ENCODE peak calls at places on chromosomes 11 and 22, in ten cellular contexts. One of them, this sample, is unnamed.

GRCh38 chr11:68632802-68633201 is 51.5 kb upstream of the GAL start:
- DNase-seq in RWPE1: peak
- DNase-seq in heart left ventricle: no peak
- DNase-seq in brain microvascular endothelial cell: peak
- DNase-seq in foreskin keratinocyte: peak
- DNase-seq in astrocyte of the spinal cord: peak
- DNase-seq in dorsolateral prefrontal cortex: no peak
- DNase-seq in neural progenitor cell: peak
- DNase-seq in endothelial cell of umbilical vein: peak
- DNase-seq in uterus: no peak
- DNase-seq in this sample: no peak

GRCh38 chr11:112784323-112785073 is 176.7 kb upstream of the NCAM1 start:
- DNase-seq in foreskin keratinocyte: no peak
- DNase-seq in uterus: peak
- DNase-seq in RWPE1: no peak
- DNase-seq in dorsolateral prefrontal cortex: peak
- DNase-seq in astrocyte of the spinal cord: peak
- DNase-seq in brain microvascular endothelial cell: peak
- DNase-seq in endothelial cell of umbilical vein: no peak
- DNase-seq in neural progenitor cell: peak
- DNase-seq in heart left ventricle: peak
- DNase-seq in this sample: no peak

GRCh38 chr22:43110927-43111623 is 525 bp downstream of the BIK start:
- DNase-seq in endothelial cell of umbilical vein: no peak
- DNase-seq in neural progenitor cell: peak
- DNase-seq in heart left ventricle: no peak
- DNase-seq in brain microvascular endothelial cell: no peak
- DNase-seq in foreskin keratinocyte: peak
- DNase-seq in dorsolateral prefrontal cortex: no peak
- DNase-seq in RWPE1: no peak
- DNase-seq in uterus: no peak
- DNase-seq in astrocyte of the spinal cord: no peak
- DNase-seq in this sample: no peak

GRCh38 chr22:40560551-40560950 is 76.0 kb downstream of the MRTFA start:
- DNase-seq in heart left ventricle: no peak
- DNase-seq in uterus: no peak
- DNase-seq in astrocyte of the spinal cord: peak
- DNase-seq in brain microvascular endothelial cell: peak
- DNase-seq in foreskin keratinocyte: peak
- DNase-seq in RWPE1: no peak
- DNase-seq in dorsolateral prefrontal cortex: peak
- DNase-seq in neural progenitor cell: no peak
- DNase-seq in endothelial cell of umbilical vein: peak
- DNase-seq in this sample: no peak

GRCh38 chr11:129416080-129416820 is 40.6 kb downstream of the BARX2 start:
- DNase-seq in brain microvascular endothelial cell: no peak
- DNase-seq in uterus: no peak
- DNase-seq in foreskin keratinocyte: no peak
- DNase-seq in endothelial cell of umbilical vein: no peak
- DNase-seq in neural progenitor cell: no peak
- DNase-seq in astrocyte of the spinal cord: no peak
- DNase-seq in heart left ventricle: no peak
- DNase-seq in dorsolateral prefrontal cortex: no peak
- DNase-seq in RWPE1: no peak
- DNase-seq in this sample: no peak

GRCh38 chr22:49658902-49659280 is 168.8 kb downstream of the BRD1 start:
- DNase-seq in uterus: no peak
- DNase-seq in neural progenitor cell: no peak
- DNase-seq in astrocyte of the spinal cord: no peak
- DNase-seq in brain microvascular endothelial cell: no peak
- DNase-seq in foreskin keratinocyte: no peak
- DNase-seq in heart left ventricle: no peak
- DNase-seq in RWPE1: no peak
- DNase-seq in endothelial cell of umbilical vein: no peak
- DNase-seq in dorsolateral prefrontal cortex: no peak
- DNase-seq in this sample: peak

GRCh38 chr22:44615602-44616180 is 86.3 kb upstream of the PRR5 start:
- DNase-seq in endothelial cell of umbilical vein: no peak
- DNase-seq in foreskin keratinocyte: no peak
- DNase-seq in neural progenitor cell: no peak
- DNase-seq in astrocyte of the spinal cord: no peak
- DNase-seq in dorsolateral prefrontal cortex: no peak
- DNase-seq in brain microvascular endothelial cell: no peak
- DNase-seq in uterus: no peak
- DNase-seq in RWPE1: no peak
- DNase-seq in heart left ventricle: no peak
- DNase-seq in this sample: no peak

GRCh38 chr11:94849836-94850235 is 81.7 kb downstream of the AMOTL1 start:
- DNase-seq in astrocyte of the spinal cord: peak
- DNase-seq in dorsolateral prefrontal cortex: no peak
- DNase-seq in uterus: peak
- DNase-seq in endothelial cell of umbilical vein: no peak
- DNase-seq in foreskin keratinocyte: no peak
- DNase-seq in heart left ventricle: peak
- DNase-seq in neural progenitor cell: no peak
- DNase-seq in brain microvascular endothelial cell: no peak
- DNase-seq in RWPE1: no peak
- DNase-seq in this sample: no peak

GRCh38 chr11:68816917-68817419 is 24.7 kb downstream of the CPT1A start:
- DNase-seq in astrocyte of the spinal cord: no peak
- DNase-seq in heart left ventricle: no peak
- DNase-seq in uterus: no peak
- DNase-seq in neural progenitor cell: no peak
- DNase-seq in endothelial cell of umbilical vein: no peak
- DNase-seq in dorsolateral prefrontal cortex: no peak
- DNase-seq in brain microvascular endothelial cell: no peak
- DNase-seq in RWPE1: no peak
- DNase-seq in foreskin keratinocyte: no peak
- DNase-seq in this sample: no peak

GRCh38 chr22:29291215-29291614 is 15.2 kb upstream of the GAS2L1 start:
- DNase-seq in astrocyte of the spinal cord: no peak
- DNase-seq in heart left ventricle: no peak
- DNase-seq in RWPE1: no peak
- DNase-seq in endothelial cell of umbilical vein: no peak
- DNase-seq in neural progenitor cell: no peak
- DNase-seq in dorsolateral prefrontal cortex: no peak
- DNase-seq in uterus: no peak
- DNase-seq in foreskin keratinocyte: no peak
- DNase-seq in brain microvascular endothelial cell: no peak
- DNase-seq in this sample: no peak

GRCh38 chr11:68282141-68282860 is 10.5 kb upstream of the C11orf24 start:
- DNase-seq in heart left ventricle: no peak
- DNase-seq in endothelial cell of umbilical vein: no peak
- DNase-seq in dorsolateral prefrontal cortex: peak
- DNase-seq in astrocyte of the spinal cord: no peak
- DNase-seq in brain microvascular endothelial cell: no peak
- DNase-seq in uterus: no peak
- DNase-seq in foreskin keratinocyte: peak
- DNase-seq in RWPE1: peak
- DNase-seq in neural progenitor cell: no peak
- DNase-seq in this sample: no peak

GRCh38 chr11:57324154-57324885 is 432 bp downstream of the TNKS1BP1 start:
- DNase-seq in RWPE1: peak
- DNase-seq in brain microvascular endothelial cell: peak
- DNase-seq in foreskin keratinocyte: no peak
- DNase-seq in dorsolateral prefrontal cortex: no peak
- DNase-seq in neural progenitor cell: peak
- DNase-seq in uterus: peak
- DNase-seq in endothelial cell of umbilical vein: peak
- DNase-seq in heart left ventricle: no peak
- DNase-seq in astrocyte of the spinal cord: peak
- DNase-seq in this sample: peak

GRCh38 chr11:17547051-17547577 is at the start of gene OTOG:
- DNase-seq in heart left ventricle: no peak
- DNase-seq in uterus: no peak
- DNase-seq in foreskin keratinocyte: no peak
- DNase-seq in endothelial cell of umbilical vein: no peak
- DNase-seq in neural progenitor cell: peak
- DNase-seq in brain microvascular endothelial cell: no peak
- DNase-seq in dorsolateral prefrontal cortex: no peak
- DNase-seq in RWPE1: peak
- DNase-seq in astrocyte of the spinal cord: no peak
- DNase-seq in this sample: no peak

GRCh38 chr22:50326959-50327710 is at the start of gene DENND6B:
- DNase-seq in astrocyte of the spinal cord: peak
- DNase-seq in RWPE1: no peak
- DNase-seq in uterus: peak
- DNase-seq in neural progenitor cell: peak
- DNase-seq in endothelial cell of umbilical vein: peak
- DNase-seq in heart left ventricle: peak
- DNase-seq in foreskin keratinocyte: peak
- DNase-seq in dorsolateral prefrontal cortex: peak
- DNase-seq in brain microvascular endothelial cell: peak
- DNase-seq in this sample: peak

GRCh38 chr11:109527496-109527895 is 105.5 kb downstream of the C11orf87 start:
- DNase-seq in RWPE1: no peak
- DNase-seq in dorsolateral prefrontal cortex: no peak
- DNase-seq in brain microvascular endothelial cell: no peak
- DNase-seq in uterus: no peak
- DNase-seq in astrocyte of the spinal cord: no peak
- DNase-seq in foreskin keratinocyte: no peak
- DNase-seq in heart left ventricle: no peak
- DNase-seq in neural progenitor cell: no peak
- DNase-seq in endothelial cell of umbilical vein: no peak
- DNase-seq in this sample: no peak

GRCh38 chr11:11036185-11037161 is 178.6 kb upstream of the ZBED5 start:
- DNase-seq in neural progenitor cell: peak
- DNase-seq in endothelial cell of umbilical vein: peak
- DNase-seq in dorsolateral prefrontal cortex: no peak
- DNase-seq in heart left ventricle: peak
- DNase-seq in RWPE1: peak
- DNase-seq in astrocyte of the spinal cord: peak
- DNase-seq in uterus: peak
- DNase-seq in brain microvascular endothelial cell: peak
- DNase-seq in foreskin keratinocyte: peak
- DNase-seq in this sample: no peak

GRCh38 chr11:1483445-1483961 is 3.1 kb downstream of the MOB2 start:
- DNase-seq in foreskin keratinocyte: no peak
- DNase-seq in neural progenitor cell: no peak
- DNase-seq in uterus: peak
- DNase-seq in heart left ventricle: no peak
- DNase-seq in endothelial cell of umbilical vein: no peak
- DNase-seq in RWPE1: no peak
- DNase-seq in astrocyte of the spinal cord: no peak
- DNase-seq in dorsolateral prefrontal cortex: no peak
- DNase-seq in brain microvascular endothelial cell: no peak
- DNase-seq in this sample: no peak
- TF ChIP-seq CTCF in foreskin keratinocyte: no peak
- TF ChIP-seq CTCF in neural progenitor cell: no peak
- TF ChIP-seq CTCF in uterus: no peak
- TF ChIP-seq CTCF in heart left ventricle: no peak
- TF ChIP-seq CTCF in endothelial cell of umbilical vein: no peak
- TF ChIP-seq CTCF in RWPE1: no peak
- TF ChIP-seq CTCF in astrocyte of the spinal cord: no peak
- TF ChIP-seq CTCF in dorsolateral prefrontal cortex: no peak
- TF ChIP-seq CTCF in brain microvascular endothelial cell: no peak
- TF ChIP-seq CTCF in this sample: no peak

DNA sequence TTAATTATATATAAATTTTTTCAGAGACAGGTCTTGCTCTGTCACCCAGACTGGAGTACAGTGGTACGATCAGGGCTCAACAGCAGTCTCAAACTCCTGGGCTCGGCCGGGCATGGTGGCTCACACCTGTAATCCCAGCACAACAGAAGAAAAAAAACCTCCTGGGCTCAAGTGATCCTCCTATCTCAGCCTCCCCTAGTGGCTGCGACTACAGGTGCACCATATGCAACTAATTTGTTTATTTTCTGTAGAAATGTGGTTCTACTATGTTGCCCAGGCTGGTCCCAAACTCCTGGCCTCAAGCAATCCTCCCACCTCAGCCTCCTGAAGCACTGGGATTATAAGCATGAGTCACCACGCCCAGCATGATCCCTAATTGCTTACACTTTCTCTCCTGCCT is 56.1 kb upstream of the SLC35C1 start:
- DNase-seq in uterus: no peak
- DNase-seq in foreskin keratinocyte: no peak
- DNase-seq in endothelial cell of umbilical vein: no peak
- DNase-seq in neural progenitor cell: no peak
- DNase-seq in brain microvascular endothelial cell: no peak
- DNase-seq in heart left ventricle: no peak
- DNase-seq in astrocyte of the spinal cord: no peak
- DNase-seq in dorsolateral prefrontal cortex: no peak
- DNase-seq in RWPE1: no peak
- DNase-seq in this sample: no peak
- TF ChIP-seq CTCF in uterus: no peak
- TF ChIP-seq CTCF in foreskin keratinocyte: no peak
- TF ChIP-seq CTCF in endothelial cell of umbilical vein: no peak
- TF ChIP-seq CTCF in neural progenitor cell: peak
- TF ChIP-seq CTCF in brain microvascular endothelial cell: no peak
- TF ChIP-seq CTCF in heart left ventricle: no peak
- TF ChIP-seq CTCF in astrocyte of the spinal cord: no peak
- TF ChIP-seq CTCF in dorsolateral prefrontal cortex: no peak
- TF ChIP-seq CTCF in RWPE1: no peak
- TF ChIP-seq CTCF in this sample: no peak

GRCh38 chr22:38180841-38181452 is 683 bp downstream of the PLA2G6 start:
- DNase-seq in foreskin keratinocyte: peak
- DNase-seq in uterus: no peak
- DNase-seq in neural progenitor cell: no peak
- DNase-seq in RWPE1: no peak
- DNase-seq in dorsolateral prefrontal cortex: peak
- DNase-seq in astrocyte of the spinal cord: no peak
- DNase-seq in endothelial cell of umbilical vein: peak
- DNase-seq in heart left ventricle: peak
- DNase-seq in brain microvascular endothelial cell: no peak
- DNase-seq in this sample: no peak
- TF ChIP-seq CTCF in foreskin keratinocyte: peak
- TF ChIP-seq CTCF in uterus: no peak
- TF ChIP-seq CTCF in neural progenitor cell: no peak
- TF ChIP-seq CTCF in RWPE1: no peak
- TF ChIP-seq CTCF in dorsolateral prefrontal cortex: no peak
- TF ChIP-seq CTCF in astrocyte of the spinal cord: no peak
- TF ChIP-seq CTCF in endothelial cell of umbilical vein: no peak
- TF ChIP-seq CTCF in heart left ventricle: no peak
- TF ChIP-seq CTCF in brain microvascular endothelial cell: no peak
- TF ChIP-seq CTCF in this sample: no peak

GRCh38 chr11:122294041-122294440 is 178.0 kb upstream of the BLID start:
- DNase-seq in brain microvascular endothelial cell: no peak
- DNase-seq in heart left ventricle: no peak
- DNase-seq in endothelial cell of umbilical vein: no peak
- DNase-seq in dorsolateral prefrontal cortex: no peak
- DNase-seq in RWPE1: no peak
- DNase-seq in astrocyte of the spinal cord: no peak
- DNase-seq in neural progenitor cell: no peak
- DNase-seq in foreskin keratinocyte: no peak
- DNase-seq in uterus: no peak
- DNase-seq in this sample: no peak

DNA sequence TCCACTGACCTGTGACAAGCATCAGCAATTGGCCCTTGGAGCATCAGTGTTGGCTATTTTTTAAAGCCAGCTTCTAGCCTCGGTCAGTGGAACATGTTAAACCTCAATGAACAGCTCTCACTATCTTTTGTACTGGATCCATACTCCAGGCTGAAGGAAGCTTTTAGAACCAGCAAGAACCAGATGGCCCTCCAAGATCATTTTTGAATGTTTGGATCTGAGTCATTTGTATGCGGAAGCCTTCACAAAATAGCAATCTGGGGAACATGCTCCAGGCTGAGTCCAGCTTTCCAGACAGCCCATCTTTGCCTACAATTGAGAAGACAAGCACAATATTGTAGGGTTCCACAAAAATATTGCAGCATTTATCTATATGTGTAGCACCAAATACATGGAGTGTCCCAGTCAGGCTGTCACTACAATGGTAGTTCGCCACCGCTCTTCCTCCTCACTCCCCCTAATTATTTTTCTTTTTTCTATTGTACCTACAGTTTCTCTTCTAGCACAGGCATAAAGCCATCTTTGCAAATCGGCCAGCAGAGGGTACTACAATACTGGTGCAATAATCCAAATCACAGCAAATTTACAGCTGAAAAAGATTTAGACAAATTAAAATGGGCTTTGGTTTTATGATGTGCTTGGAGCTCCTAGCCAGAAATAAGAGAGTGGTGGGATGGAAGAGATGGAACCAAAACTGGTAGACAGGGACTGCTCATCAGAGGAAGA is 177.4 kb upstream of the BLID start:
- DNase-seq in endothelial cell of umbilical vein: no peak
- DNase-seq in RWPE1: no peak
- DNase-seq in brain microvascular endothelial cell: peak
- DNase-seq in astrocyte of the spinal cord: no peak
- DNase-seq in dorsolateral prefrontal cortex: no peak
- DNase-seq in neural progenitor cell: no peak
- DNase-seq in heart left ventricle: no peak
- DNase-seq in foreskin keratinocyte: peak
- DNase-seq in uterus: no peak
- DNase-seq in this sample: no peak
- TF ChIP-seq CTCF in endothelial cell of umbilical vein: no peak
- TF ChIP-seq CTCF in RWPE1: no peak
- TF ChIP-seq CTCF in brain microvascular endothelial cell: peak
- TF ChIP-seq CTCF in astrocyte of the spinal cord: peak
- TF ChIP-seq CTCF in dorsolateral prefrontal cortex: peak
- TF ChIP-seq CTCF in neural progenitor cell: peak
- TF ChIP-seq CTCF in heart left ventricle: peak
- TF ChIP-seq CTCF in foreskin keratinocyte: peak
- TF ChIP-seq CTCF in uterus: no peak
- TF ChIP-seq CTCF in this sample: no peak